ENCODE peak calls at places on chromosomes 5 and 9, in four cellular contexts. K, O, W and Q are unnamed samples.

GRCh38 chr5:149205625-149206523 is 64.6 kb downstream of the ABLIM3 start:
- DNase-seq in K (no peak), O (peak; percentile 93), W (no peak), Q (no peak)

GRCh38 chr9:121295662-121296191 is 27.8 kb downstream of the GSN start:
- DNase-seq in K (no peak), O (no peak), W (no peak), Q (no peak)

GRCh38 chr9:93684161-93684765 is 107.9 kb downstream of the PHF2 start:
- DNase-seq in K (no peak), O (no peak), W (peak; percentile 42), Q (no peak)

GRCh38 chr5:176673651-176674583 is 26.6 kb downstream of the TSPAN17 start:
- DNase-seq in K (no peak), O (no peak), W (peak; percentile 59), Q (no peak)

GRCh38 chr5:139844472-139845145 is 49.0 kb downstream of the PSD2 start:
- DNase-seq in K (peak; percentile 39), O (peak; percentile 64), W (peak; percentile 90), Q (peak; percentile 50)

GRCh38 chr9:134065720-134066419 is 2.0 kb downstream of the BRD3 start:
- DNase-seq in K (no peak), O (peak; percentile 66), W (peak; percentile 91), Q (peak; percentile 40)

GRCh38 chr5:115775999-115776398 is 40.5 kb downstream of the CDO1 start:
- DNase-seq in K (no peak), O (no peak), W (no peak), Q (no peak)

GRCh38 chr5:157747766-157748700 is 4.5 kb downstream of the LSM11 start:
- DNase-seq in K (no peak), O (no peak), W (no peak), Q (no peak)

GRCh38 chr5:142420521-142420920 is 95.7 kb upstream of the SPRY4 start:
- DNase-seq in K (no peak), O (peak; percentile 33), W (no peak), Q (no peak)

GRCh38 chr5:107217721-107218130 is 453.0 kb downstream of the EFNA5 start:
- DNase-seq in K (no peak), O (no peak), W (no peak), Q (no peak)

GRCh38 chr9:76877961-76878360 is 28.0 kb downstream of the PRUNE2 start:
- DNase-seq in K (no peak), O (no peak), W (no peak), Q (no peak)

GRCh38 chr5:168885324-168886120 is 306.4 kb upstream of the PANK3 start:
- DNase-seq in K (no peak), O (no peak), W (no peak), Q (no peak)

GRCh38 chr9:35538361-35539234 is 48.7 kb downstream of the RUSC2 start:
- DNase-seq in K (peak; percentile 50), O (peak; percentile 82), W (peak; percentile 82), Q (no peak)

GRCh38 chr9:87818308-87818707 is 64.4 kb upstream of the SPATA31E1 start:
- DNase-seq in K (no peak), O (no peak), W (no peak), Q (no peak)

GRCh38 chr9:95477441-95477840 is 39.3 kb downstream of the PTCH1 start:
- DNase-seq in K (no peak), O (no peak), W (no peak), Q (no peak)

GRCh38 chr5:149647334-149647733 is 66.0 kb downstream of the ARHGEF37 start:
- DNase-seq in K (no peak), O (no peak), W (no peak), Q (no peak)

GRCh38 chr5:112203229-112203628 is 215.8 kb downstream of the EPB41L4A start:
- DNase-seq in K (no peak), O (no peak), W (no peak), Q (no peak)

GRCh38 chr9:90896231-90896630 is 94.6 kb downstream of the SYK start:
- DNase-seq in K (no peak), O (no peak), W (no peak), Q (no peak)

GRCh38 chr5:165705960-165706359 is 2200.5 kb downstream of the MAT2B start:
- DNase-seq in K (no peak), O (no peak), W (no peak), Q (no peak)

GRCh38 chr5:93582677-93583524 is at the start of gene NR2F1:
- DNase-seq in K (peak; percentile 81), O (peak; percentile 99), W (no peak), Q (no peak)

GRCh38 chr5:135027318-135027698 is 6.7 kb downstream of the PITX1 start:
- DNase-seq in K (no peak), O (no peak), W (no peak), Q (no peak)

GRCh38 chr9:6024035-6024554 is 8.7 kb upstream of the RANBP6 start:
- DNase-seq in K (no peak), O (no peak), W (no peak), Q (peak; percentile 5)

GRCh38 chr9:107251756-107252322 is 31.2 kb upstream of the RAD23B start:
- DNase-seq in K (peak; percentile 78), O (peak; percentile 95), W (no peak), Q (no peak)

GRCh38 chr5:168528521-168529360 is at the start of gene FBLL1:
- DNase-seq in K (no peak), O (peak; percentile 16), W (no peak), Q (no peak)

GRCh38 chr9:124395826-124396225 is 19.4 kb downstream of the PSMB7 start:
- DNase-seq in K (no peak), O (peak; percentile 46), W (no peak), Q (no peak)

GRCh38 chr9:20023237-20023928 is 234.5 kb upstream of the SLC24A2 start:
- DNase-seq in K (no peak), O (no peak), W (no peak), Q (no peak)

GRCh38 chr5:34923694-34924461 is 5.5 kb upstream of the DNAJC21 start:
- DNase-seq in K (no peak), O (peak; percentile 94), W (no peak), Q (no peak)

GRCh38 chr5:181223041-181223728 is at the start of gene TRIM41:
- DNase-seq in K (peak; percentile 95), O (peak; percentile 98), W (peak; percentile 100), Q (peak; percentile 97)

GRCh38 chr5:181222630-181223040 is 446 bp upstream of the TRIM41 start:
- DNase-seq in K (no peak), O (no peak), W (no peak), Q (no peak)

GRCh38 chr5:181221792-181222629 is 1.1 kb upstream of the TRIM41 start:
- DNase-seq in K (peak; percentile 99), O (peak; percentile 98), W (peak; percentile 97), Q (peak; percentile 91)

GRCh38 chr5:181223729-181224389 is 778 bp downstream of the TRIM41 start:
- DNase-seq in K (no peak), O (peak; percentile 40), W (no peak), Q (no peak)

DNA sequence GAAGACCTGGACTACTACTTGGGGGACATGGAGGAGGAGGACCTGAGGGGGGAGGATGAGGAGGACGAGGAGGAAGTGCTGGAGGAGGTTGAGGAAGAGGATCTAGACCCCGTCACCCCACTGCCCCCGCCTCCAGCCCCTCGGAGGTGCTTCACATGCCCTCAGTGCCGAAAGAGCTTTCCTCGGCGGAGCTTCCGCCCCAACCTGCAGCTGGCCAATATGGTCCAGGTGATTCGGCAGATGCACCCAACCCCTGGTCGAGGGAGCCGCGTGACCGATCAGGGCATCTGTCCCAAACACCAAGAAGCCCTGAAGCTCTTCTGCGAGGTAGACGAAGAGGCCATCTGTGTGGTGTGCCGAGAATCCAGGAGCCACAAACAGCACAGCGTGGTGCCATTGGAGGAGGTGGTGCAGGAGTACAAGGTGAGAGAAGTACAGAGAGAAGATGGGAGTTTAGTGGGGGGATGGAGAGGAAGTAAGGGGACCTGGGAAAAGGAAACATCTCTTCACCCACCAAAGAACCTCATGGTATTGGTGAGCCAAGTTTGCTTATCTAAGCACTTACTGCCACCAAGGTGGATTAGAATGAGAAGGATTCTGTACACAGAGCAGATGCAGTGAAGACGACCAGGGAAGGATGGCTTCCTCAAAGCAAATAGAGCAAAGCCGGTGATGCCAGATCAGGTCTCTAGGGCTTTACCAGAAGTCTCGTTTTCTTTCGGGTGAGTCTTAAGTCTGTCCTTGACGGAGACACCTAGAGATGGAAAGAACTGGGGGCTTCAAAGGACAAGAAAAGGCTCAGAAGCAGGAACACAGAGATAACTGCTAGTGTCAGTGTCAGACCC is 1.5 kb downstream of the TRIM41 start:
- DNase-seq in K (no peak), O (no peak), W (peak; percentile 91), Q (no peak)
- H3K4me3 ChIP-seq in K (peak overlapping the region; percentile 71), O (peak overlapping the region; percentile 82), W (peak overlapping the region; percentile 68), Q (peak overlapping the region; percentile 84)

GRCh38 chr9:137590123-137590468 is 216 bp downstream of the ZMYND19 start:
- DNase-seq in K (no peak), O (no peak), W (no peak), Q (no peak)
- H3K4me3 ChIP-seq in K (no peak overlapping the region), O (peak overlapping the region; percentile 99), W (peak overlapping the region; percentile 50), Q (no peak overlapping the region)

GRCh38 chr9:89179535-89179919 is 909 bp upstream of the SHC3 start:
- DNase-seq in K (no peak), O (peak; percentile 68), W (no peak), Q (no peak)
- H3K4me3 ChIP-seq in K (peak overlapping the region; percentile 27), O (peak overlapping the region; percentile 50), W (no peak overlapping the region), Q (peak overlapping the region; percentile 28)

GRCh38 chr9:97741947-97742346 is 44.8 kb upstream of the XPA start:
- DNase-seq in K (no peak), O (no peak), W (no peak), Q (no peak)
- H3K4me3 ChIP-seq in K (no peak overlapping the region), O (no peak overlapping the region), W (no peak overlapping the region), Q (no peak overlapping the region)

DNA sequence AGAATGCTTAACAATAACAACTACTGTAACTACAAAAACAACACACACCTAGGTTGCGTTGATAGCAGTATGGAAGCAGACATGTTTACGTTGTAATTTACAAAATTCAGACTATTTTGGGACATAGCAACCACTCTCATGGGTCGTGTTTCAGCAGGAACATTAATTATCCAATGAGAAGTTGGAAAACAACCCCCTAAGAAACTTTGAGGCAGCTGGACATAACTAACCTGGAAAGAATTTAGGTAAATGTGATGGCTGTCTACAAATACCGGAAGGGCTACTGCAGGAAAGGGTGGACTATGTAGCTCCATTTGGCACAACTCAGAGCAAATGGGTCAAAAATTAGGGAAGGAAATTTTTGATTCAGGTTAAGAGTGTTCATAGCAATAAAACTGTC is 409.3 kb downstream of the ADGRV1 start:
- DNase-seq in K (no peak), O (no peak), W (no peak), Q (no peak)
- H3K4me3 ChIP-seq in K (no peak overlapping the region), O (no peak overlapping the region), W (no peak overlapping the region), Q (no peak overlapping the region)

DNA sequence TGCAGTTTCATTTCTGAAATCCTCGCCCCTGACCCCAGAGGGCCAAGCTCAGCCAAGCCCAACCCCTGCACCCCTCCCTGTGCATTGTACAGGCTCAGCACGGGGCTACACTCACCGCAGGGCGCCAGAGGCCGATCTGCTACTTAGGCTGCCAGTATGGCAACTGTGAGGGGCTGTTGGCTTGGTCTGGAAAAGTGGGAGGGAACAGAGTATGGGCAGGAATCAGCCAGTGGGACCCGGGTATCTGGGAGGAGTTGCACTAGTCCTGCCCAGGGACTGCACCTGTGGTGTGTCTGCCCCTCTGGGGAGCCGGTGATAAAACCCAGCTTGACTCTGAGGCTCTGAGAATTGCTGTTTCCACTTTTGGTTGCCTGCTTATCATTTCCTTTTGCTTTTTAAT is 167.4 kb upstream of the KIF2A start:
- DNase-seq in K (no peak), O (no peak), W (no peak), Q (no peak)
- H3K4me3 ChIP-seq in K (no peak overlapping the region), O (no peak overlapping the region), W (no peak overlapping the region), Q (no peak overlapping the region)